ENCODE peak calls at places on chromosome 6, in seven cellular contexts. V, J, R, P, S, I and T are unnamed samples.

GRCh38 chr6:162917506-162917905 is 189.7 kb downstream of the PACRG start:
- DNase-seq in V (peak; percentile 82), J (no peak), R (no peak), P (peak; percentile 58), S (no peak), I (peak; percentile 0), T (no peak)

GRCh38 chr6:139062921-139063320 is 34.4 kb downstream of the ABRACL start:
- DNase-seq in V (peak; percentile 44), J (no peak), R (no peak), P (peak; percentile 78), S (no peak), I (peak; percentile 18), T (no peak)

GRCh38 chr6:142918339-142919042 is 26.5 kb downstream of the HIVEP2 start:
- DNase-seq in V (no peak), J (no peak), R (no peak), P (peak; percentile 19), S (no peak), I (no peak), T (no peak)

GRCh38 chr6:123091091-123091895 is 95.3 kb downstream of the CLVS2 start:
- DNase-seq in V (no peak), J (no peak), R (peak; percentile 3), P (peak; percentile 36), S (no peak), I (no peak), T (no peak)

GRCh38 chr6:170257376-170257775 is 33.5 kb downstream of the DLL1 start:
- DNase-seq in V (no peak), J (no peak), R (no peak), P (no peak), S (no peak), I (no peak), T (no peak)

GRCh38 chr6:90295854-90296345 is 743 bp downstream of the BACH2 start:
- DNase-seq in V (peak; percentile 74), J (peak; percentile 86), R (no peak), P (peak; percentile 79), S (peak; percentile 65), I (peak; percentile 68), T (peak; percentile 84)

GRCh38 chr6:120077489-120077888 is 727.9 kb upstream of the MAN1A1 start:
- DNase-seq in V (peak; percentile 20), J (peak; percentile 75), R (no peak), P (no peak), S (no peak), I (no peak), T (peak; percentile 75)

GRCh38 chr6:139846538-139847321 is 472.3 kb upstream of the CITED2 start:
- DNase-seq in V (no peak), J (peak; percentile 93), R (no peak), P (no peak), S (no peak), I (no peak), T (peak; percentile 83)

GRCh38 chr6:107046316-107046715 is 18.3 kb downstream of the MTRES1 start:
- DNase-seq in V (no peak), J (peak; percentile 44), R (no peak), P (no peak), S (no peak), I (no peak), T (no peak)

GRCh38 chr6:117165921-117166499 is 99.3 kb upstream of the VGLL2 start:
- DNase-seq in V (no peak), J (peak; percentile 54), R (no peak), P (no peak), S (no peak), I (no peak), T (no peak)

GRCh38 chr6:87289571-87289970 is 32.8 kb upstream of the SMIM8 start:
- DNase-seq in V (no peak), J (no peak), R (no peak), P (no peak), S (no peak), I (no peak), T (no peak)

GRCh38 chr6:154932562-154933027 is 62.5 kb upstream of the TIAM2 start:
- DNase-seq in V (peak; percentile 73), J (peak; percentile 96), R (peak; percentile 85), P (peak; percentile 89), S (no peak), I (peak; percentile 78), T (peak; percentile 68)

GRCh38 chr6:35318200-35318844 is 20.7 kb downstream of the DEF6 start:
- DNase-seq in V (peak; percentile 81), J (peak; percentile 96), R (peak; percentile 86), P (peak; percentile 82), S (peak; percentile 59), I (peak; percentile 72), T (peak; percentile 99)

GRCh38 chr6:103327079-103327478 is 1532.6 kb downstream of the HACE1 start:
- DNase-seq in V (no peak), J (no peak), R (no peak), P (no peak), S (no peak), I (no peak), T (no peak)

GRCh38 chr6:138588805-138589434 is 89.6 kb upstream of the NHSL1 start:
- DNase-seq in V (peak; percentile 77), J (peak; percentile 84), R (peak; percentile 80), P (peak; percentile 66), S (peak; percentile 80), I (peak; percentile 83), T (peak; percentile 87)

GRCh38 chr6:95084867-95085266 is 492.5 kb upstream of the MANEA start:
- DNase-seq in V (no peak), J (no peak), R (no peak), P (no peak), S (no peak), I (no peak), T (peak; percentile 48)

GRCh38 chr6:8983202-8983688 is 547.9 kb upstream of the SLC35B3 start:
- DNase-seq in V (peak; percentile 84), J (peak; percentile 91), R (peak; percentile 45), P (peak; percentile 24), S (peak; percentile 70), I (peak; percentile 53), T (peak; percentile 94)

GRCh38 chr6:168908887-168909286 is 344.8 kb downstream of the THBS2 start:
- DNase-seq in V (peak; percentile 94), J (no peak), R (no peak), P (peak; percentile 74), S (no peak), I (peak; percentile 75), T (no peak)

GRCh38 chr6:128515550-128516513 is 4.6 kb downstream of the PTPRK start:
- DNase-seq in V (peak; percentile 63), J (no peak), R (no peak), P (peak; percentile 73), S (no peak), I (peak; percentile 68), T (no peak)

GRCh38 chr6:128512296-128512695 is 8.1 kb downstream of the PTPRK start:
- DNase-seq in V (no peak), J (no peak), R (no peak), P (no peak), S (no peak), I (no peak), T (no peak)

GRCh38 chr6:128511518-128511917 is 8.9 kb downstream of the PTPRK start:
- DNase-seq in V (peak; percentile 66), J (no peak), R (no peak), P (peak; percentile 74), S (no peak), I (peak; percentile 69), T (no peak)

GRCh38 chr6:128516514-128516898 is 3.9 kb downstream of the PTPRK start:
- DNase-seq in V (peak; percentile 54), J (peak; percentile 57), R (peak; percentile 78), P (no peak), S (no peak), I (peak; percentile 48), T (no peak)

GRCh38 chr6:128513878-128514277 is 6.5 kb downstream of the PTPRK start:
- DNase-seq in V (no peak), J (no peak), R (no peak), P (no peak), S (no peak), I (no peak), T (no peak)
- H3K9ac ChIP-seq in V (no peak overlapping the region), J (no peak overlapping the region), R (no peak overlapping the region), P (no peak overlapping the region), S (no peak overlapping the region), I (no peak overlapping the region), T (no peak overlapping the region)

DNA sequence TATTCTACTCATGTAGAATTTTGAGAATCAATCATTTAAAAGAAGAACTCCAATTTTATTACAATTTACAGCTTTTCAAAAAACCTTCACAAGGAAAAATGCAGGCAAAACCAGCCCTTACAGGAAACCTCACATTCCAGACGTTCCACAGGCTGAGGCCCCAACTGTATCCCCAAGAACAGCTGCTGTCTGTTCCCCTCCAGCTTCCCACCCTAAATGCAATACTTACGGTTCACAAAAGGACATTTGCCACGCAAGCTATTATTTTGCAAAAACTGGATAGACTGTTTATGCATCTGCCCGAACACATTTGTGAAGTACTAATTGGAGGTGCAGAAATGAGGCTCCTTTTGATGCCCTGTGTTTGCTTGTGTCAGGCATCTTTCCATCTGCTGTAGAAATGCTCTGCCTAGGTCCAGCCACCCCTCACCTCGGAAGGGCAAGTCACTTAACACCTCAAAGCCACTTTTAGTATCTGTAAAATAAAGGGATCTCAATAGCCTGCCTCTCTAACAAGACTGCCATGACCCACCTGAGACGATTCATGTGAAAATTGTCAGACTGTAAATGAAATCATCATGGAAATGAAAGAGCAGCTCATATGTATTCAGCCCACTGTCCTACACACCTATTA is 26.5 kb downstream of the PDE10A start:
- DNase-seq in V (no peak), J (peak; percentile 66), R (no peak), P (peak; percentile 30), S (no peak), I (peak; percentile 64), T (peak; percentile 63)
- H3K4me1 ChIP-seq in V (no peaks in the 10 kb centered on the region), J (peaks cover 13% of the 10 kb centered on the region), R (no peaks in the 10 kb centered on the region), P (no peaks in the 10 kb centered on the region), S (no peaks in the 10 kb centered on the region), I (peaks cover 17% of the 10 kb centered on the region), T (peaks cover 21% of the 10 kb centered on the region)

DNA sequence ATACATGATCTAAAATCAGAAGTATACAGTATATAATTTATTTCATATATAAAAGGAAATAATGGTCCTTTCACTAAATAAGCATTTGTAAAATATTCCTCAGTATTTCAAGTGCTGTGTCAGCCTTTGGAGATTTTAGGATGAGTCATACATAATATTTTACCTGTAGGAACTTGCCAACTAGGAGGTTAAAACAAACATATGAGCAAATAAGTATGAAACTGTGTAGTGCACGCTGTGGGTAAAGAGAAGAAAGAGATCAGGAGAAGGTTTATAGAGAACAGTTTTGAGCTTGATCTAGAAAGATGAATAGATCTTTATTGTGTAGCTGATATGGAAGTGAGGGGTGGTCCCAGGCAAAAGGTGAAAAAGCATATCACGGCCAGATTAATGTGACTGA is 169.9 kb upstream of the RNF217 start:
- DNase-seq in V (no peak), J (no peak), R (no peak), P (peak; percentile 5), S (no peak), I (no peak), T (no peak)
- H3K9ac ChIP-seq in V (no peak overlapping the region), J (no peak overlapping the region), R (no peak overlapping the region), P (no peak overlapping the region), S (no peak overlapping the region), I (no peak overlapping the region), T (no peak overlapping the region)

DNA sequence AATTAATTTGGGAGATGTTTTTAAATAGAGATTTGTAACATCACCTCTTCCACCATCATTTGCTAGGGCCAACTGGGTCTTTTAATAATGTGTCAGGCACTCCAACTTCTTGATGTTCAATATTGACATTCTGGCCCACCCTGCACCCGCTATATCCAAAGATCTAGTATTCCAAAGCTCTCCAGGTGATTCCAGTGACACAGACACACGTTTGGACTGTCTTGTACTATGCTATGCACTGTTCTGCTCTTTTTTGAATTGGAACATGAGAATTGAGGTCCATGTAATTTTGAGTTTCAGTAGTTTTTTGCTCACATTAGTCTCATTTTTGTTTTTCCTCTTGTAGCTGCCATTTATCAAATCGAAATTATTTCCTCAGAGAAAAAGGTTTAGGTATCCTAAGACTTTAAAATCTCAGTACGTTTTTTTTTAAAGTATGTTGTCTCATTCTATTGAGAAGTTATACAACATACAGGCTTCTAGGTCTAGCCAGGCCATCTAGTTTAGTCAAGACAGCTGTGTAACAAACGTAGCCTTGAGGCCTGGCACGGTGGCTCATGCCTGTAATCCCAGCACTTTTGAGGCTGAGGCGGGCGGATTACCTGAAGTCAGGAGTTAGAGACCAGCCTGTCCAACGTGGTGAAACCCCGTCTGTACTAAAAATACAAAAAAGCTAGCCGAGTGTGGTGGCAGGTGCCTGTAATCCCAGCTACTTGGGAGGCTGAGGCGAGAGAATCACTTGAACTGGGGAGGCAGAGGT is 3.1 kb downstream of the BICRAL start:
- DNase-seq in V (peak; percentile 6), J (no peak), R (no peak), P (no peak), S (no peak), I (no peak), T (peak; percentile 44)
- H3K4me1 ChIP-seq in V (peaks cover 26% of the 10 kb centered on the region), J (peaks cover 5% of the 10 kb centered on the region), R (peaks cover 58% of the 10 kb centered on the region), P (peaks cover 7% of the 10 kb centered on the region), S (peaks cover 24% of the 10 kb centered on the region), I (peaks cover 8% of the 10 kb centered on the region), T (no peaks in the 10 kb centered on the region)